ENCODE peak calls at places on chromosomes 13 and 19, in four cellular contexts. One of them, this sample, is unnamed.

GRCh38 chr19:48874309-48875135 is 2.3 kb downstream of the PPP1R15A start:
- DNase-seq in foreskin fibroblast: peak
- DNase-seq in mammary epithelial cell: peak
- DNase-seq in kidney epithelial cell: no peak
- DNase-seq in this sample: no peak

GRCh38 chr13:103772576-103772975 is 706.4 kb upstream of the SLC10A2 start:
- DNase-seq in foreskin fibroblast: no peak
- DNase-seq in mammary epithelial cell: no peak
- DNase-seq in kidney epithelial cell: no peak
- DNase-seq in this sample: no peak

GRCh38 chr13:95452376-95452775 is 100.1 kb upstream of the CLDN10 start:
- DNase-seq in foreskin fibroblast: no peak
- DNase-seq in mammary epithelial cell: no peak
- DNase-seq in kidney epithelial cell: no peak
- DNase-seq in this sample: no peak

GRCh38 chr19:18768046-18768771 is 22.9 kb downstream of the COMP start:
- DNase-seq in foreskin fibroblast: no peak
- DNase-seq in mammary epithelial cell: no peak
- DNase-seq in kidney epithelial cell: no peak
- DNase-seq in this sample: no peak

GRCh38 chr13:44272692-44273091 is 100.9 kb upstream of the SERP2 start:
- DNase-seq in foreskin fibroblast: no peak
- DNase-seq in mammary epithelial cell: no peak
- DNase-seq in kidney epithelial cell: no peak
- DNase-seq in this sample: no peak

GRCh38 chr19:29576761-29577661 is 29.1 kb upstream of the POP4 start:
- DNase-seq in foreskin fibroblast: peak
- DNase-seq in mammary epithelial cell: peak
- DNase-seq in kidney epithelial cell: no peak
- DNase-seq in this sample: no peak

GRCh38 chr19:54473071-54473941 is at the start of gene CDC42EP5:
- DNase-seq in foreskin fibroblast: peak
- DNase-seq in mammary epithelial cell: peak
- DNase-seq in kidney epithelial cell: no peak
- DNase-seq in this sample: peak

GRCh38 chr13:75181906-75182305 is 300.1 kb downstream of the TBC1D4 start:
- DNase-seq in foreskin fibroblast: peak
- DNase-seq in mammary epithelial cell: peak
- DNase-seq in kidney epithelial cell: peak
- DNase-seq in this sample: no peak

GRCh38 chr13:103731959-103732358 is 665.7 kb upstream of the SLC10A2 start:
- DNase-seq in foreskin fibroblast: no peak
- DNase-seq in mammary epithelial cell: no peak
- DNase-seq in kidney epithelial cell: no peak
- DNase-seq in this sample: no peak

GRCh38 chr13:48189122-48189521 is 43.9 kb upstream of the ITM2B start:
- DNase-seq in foreskin fibroblast: no peak
- DNase-seq in mammary epithelial cell: no peak
- DNase-seq in kidney epithelial cell: no peak
- DNase-seq in this sample: no peak

GRCh38 chr13:76383671-76384461 is 502.3 kb downstream of the KCTD12 start:
- DNase-seq in foreskin fibroblast: peak
- DNase-seq in mammary epithelial cell: peak
- DNase-seq in kidney epithelial cell: peak
- DNase-seq in this sample: peak

GRCh38 chr13:108326318-108326717 is 56.8 kb downstream of the TNFSF13B start:
- DNase-seq in foreskin fibroblast: no peak
- DNase-seq in mammary epithelial cell: no peak
- DNase-seq in kidney epithelial cell: no peak
- DNase-seq in this sample: no peak

GRCh38 chr19:8441725-8442544 is 2.8 kb upstream of the HNRNPM start:
- DNase-seq in foreskin fibroblast: peak
- DNase-seq in mammary epithelial cell: no peak
- DNase-seq in kidney epithelial cell: no peak
- DNase-seq in this sample: no peak

GRCh38 chr19:33290956-33291622 is 11.2 kb downstream of the CEBPA start:
- DNase-seq in foreskin fibroblast: no peak
- DNase-seq in mammary epithelial cell: peak
- DNase-seq in kidney epithelial cell: no peak
- DNase-seq in this sample: no peak

GRCh38 chr13:27200413-27201066 is 28.9 kb upstream of the USP12 start:
- DNase-seq in foreskin fibroblast: no peak
- DNase-seq in mammary epithelial cell: no peak
- DNase-seq in kidney epithelial cell: no peak
- DNase-seq in this sample: no peak

GRCh38 chr19:48858984-48859710 is 9.3 kb downstream of the PLEKHA4 start:
- DNase-seq in foreskin fibroblast: no peak
- DNase-seq in mammary epithelial cell: no peak
- DNase-seq in kidney epithelial cell: no peak
- DNase-seq in this sample: no peak

GRCh38 chr19:35081201-35081600 is 34.4 kb upstream of the FXYD3 start:
- DNase-seq in foreskin fibroblast: no peak
- DNase-seq in mammary epithelial cell: no peak
- DNase-seq in kidney epithelial cell: no peak
- DNase-seq in this sample: no peak

GRCh38 chr19:16373539-16373938 is 48.9 kb downstream of the KLF2 start:
- DNase-seq in foreskin fibroblast: peak
- DNase-seq in mammary epithelial cell: no peak
- DNase-seq in kidney epithelial cell: no peak
- DNase-seq in this sample: no peak

GRCh38 chr13:94128430-94128829 is 351.1 kb downstream of the DCT start:
- DNase-seq in foreskin fibroblast: no peak
- DNase-seq in mammary epithelial cell: no peak
- DNase-seq in kidney epithelial cell: peak
- DNase-seq in this sample: no peak

GRCh38 chr19:40322951-40323615 is 25.1 kb downstream of the C19orf47 start:
- DNase-seq in foreskin fibroblast: no peak
- DNase-seq in mammary epithelial cell: no peak
- DNase-seq in kidney epithelial cell: no peak
- DNase-seq in this sample: no peak

GRCh38 chr19:35276706-35277281 is 5.5 kb upstream of the HAMP start:
- DNase-seq in foreskin fibroblast: no peak
- DNase-seq in mammary epithelial cell: no peak
- DNase-seq in kidney epithelial cell: no peak
- DNase-seq in this sample: no peak

GRCh38 chr19:37817180-37817911 is 38.0 kb upstream of the ZNF573 start:
- DNase-seq in foreskin fibroblast: peak
- DNase-seq in mammary epithelial cell: no peak
- DNase-seq in kidney epithelial cell: no peak
- DNase-seq in this sample: no peak

GRCh38 chr13:114167885-114168284 is 11.2 kb upstream of the CFAP97D2 start:
- DNase-seq in foreskin fibroblast: no peak
- DNase-seq in mammary epithelial cell: no peak
- DNase-seq in kidney epithelial cell: no peak
- DNase-seq in this sample: no peak

GRCh38 chr13:78659450-78660110 is 625 bp upstream of the OBI1 start:
- DNase-seq in foreskin fibroblast: peak
- DNase-seq in mammary epithelial cell: peak
- DNase-seq in kidney epithelial cell: no peak
- DNase-seq in this sample: no peak
- H3K4me3 ChIP-seq in foreskin fibroblast: peak
- H3K4me3 ChIP-seq in mammary epithelial cell: peak
- H3K4me3 ChIP-seq in kidney epithelial cell: peak
- H3K4me3 ChIP-seq in this sample: peak

GRCh38 chr13:37598572-37598971 is at the start of gene POSTN:
- DNase-seq in foreskin fibroblast: peak
- DNase-seq in mammary epithelial cell: no peak
- DNase-seq in kidney epithelial cell: no peak
- DNase-seq in this sample: no peak

GRCh38 chr13:37595162-37595561 is 3.4 kb downstream of the POSTN start:
- DNase-seq in foreskin fibroblast: peak
- DNase-seq in mammary epithelial cell: peak
- DNase-seq in kidney epithelial cell: no peak
- DNase-seq in this sample: no peak

GRCh38 chr13:37599509-37599908 is 941 bp upstream of the POSTN start:
- DNase-seq in foreskin fibroblast: no peak
- DNase-seq in mammary epithelial cell: no peak
- DNase-seq in kidney epithelial cell: no peak
- DNase-seq in this sample: no peak

GRCh38 chr13:37602743-37603381 is 4.3 kb upstream of the POSTN start:
- DNase-seq in foreskin fibroblast: peak
- DNase-seq in mammary epithelial cell: no peak
- DNase-seq in kidney epithelial cell: no peak
- DNase-seq in this sample: no peak

GRCh38 chr13:37597477-37597876 is 1.1 kb downstream of the POSTN start:
- DNase-seq in foreskin fibroblast: no peak
- DNase-seq in mammary epithelial cell: no peak
- DNase-seq in kidney epithelial cell: no peak
- DNase-seq in this sample: no peak
- H3K4me3 ChIP-seq in foreskin fibroblast: peak
- H3K4me3 ChIP-seq in mammary epithelial cell: no peak
- H3K4me3 ChIP-seq in kidney epithelial cell: no peak
- H3K4me3 ChIP-seq in this sample: peak

DNA sequence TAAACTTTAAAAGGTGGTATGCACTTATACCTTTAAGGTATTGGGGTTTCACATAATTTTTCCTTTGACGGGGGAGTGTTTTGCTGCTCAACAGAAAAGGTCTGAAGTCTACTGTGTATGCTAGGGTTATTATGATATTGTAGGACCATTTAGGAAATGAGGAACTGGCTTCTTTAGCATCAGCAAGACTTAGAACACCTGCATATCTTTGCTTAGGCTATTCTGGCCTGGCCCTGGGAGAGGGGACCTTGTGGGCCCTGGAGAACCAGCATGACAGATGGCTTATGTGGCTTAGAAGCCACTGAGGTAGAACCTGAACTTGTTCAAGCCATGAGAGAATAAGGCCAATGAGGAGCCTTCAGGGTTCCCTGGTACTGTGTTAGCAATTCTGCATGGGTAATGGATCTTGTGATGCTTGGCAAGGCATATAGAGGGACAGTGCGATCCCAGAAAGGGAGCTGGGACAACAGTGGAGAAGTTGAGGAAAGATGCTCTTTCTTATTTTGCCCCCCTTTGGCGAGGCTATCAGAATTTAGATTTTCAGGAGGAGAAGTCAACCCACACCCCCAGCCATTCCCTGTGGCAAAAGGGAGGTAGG is 4.3 kb downstream of the RGCC start:
- DNase-seq in foreskin fibroblast: no peak
- DNase-seq in mammary epithelial cell: no peak
- DNase-seq in kidney epithelial cell: no peak
- DNase-seq in this sample: no peak
- H3K4me3 ChIP-seq in foreskin fibroblast: no peak
- H3K4me3 ChIP-seq in mammary epithelial cell: no peak
- H3K4me3 ChIP-seq in kidney epithelial cell: no peak
- H3K4me3 ChIP-seq in this sample: no peak

DNA sequence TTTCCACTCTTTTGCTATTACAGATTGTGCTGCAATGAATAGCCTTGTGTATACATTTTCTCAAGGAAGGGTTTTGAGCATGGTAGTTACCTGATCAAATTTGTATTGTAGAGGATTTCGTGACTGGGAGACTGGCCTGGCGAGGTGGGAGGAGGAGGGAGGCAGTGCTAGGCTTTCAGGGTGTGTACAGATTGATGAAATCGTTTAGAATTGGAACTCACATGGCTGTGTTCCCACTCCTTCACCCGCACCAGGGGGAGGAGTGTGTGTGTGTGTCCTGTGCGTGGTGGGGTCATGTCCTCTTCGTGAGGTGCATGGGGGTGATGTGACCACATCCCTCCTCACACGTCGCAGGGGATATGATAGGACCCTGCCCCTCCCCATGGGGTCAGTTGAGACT is 8.3 kb downstream of the PGLYRP1 start:
- DNase-seq in foreskin fibroblast: no peak
- DNase-seq in mammary epithelial cell: no peak
- DNase-seq in kidney epithelial cell: no peak
- DNase-seq in this sample: no peak
- H3K4me3 ChIP-seq in foreskin fibroblast: no peak
- H3K4me3 ChIP-seq in mammary epithelial cell: no peak
- H3K4me3 ChIP-seq in kidney epithelial cell: peak
- H3K4me3 ChIP-seq in this sample: no peak

GRCh38 chr19:41449079-41449864 is 6.3 kb downstream of the ERICH4 start:
- DNase-seq in foreskin fibroblast: peak
- DNase-seq in mammary epithelial cell: peak
- DNase-seq in kidney epithelial cell: peak
- DNase-seq in this sample: no peak

GRCh38 chr19:41445575-41445974 is 2.6 kb downstream of the ERICH4 start:
- DNase-seq in foreskin fibroblast: no peak
- DNase-seq in mammary epithelial cell: no peak
- DNase-seq in kidney epithelial cell: no peak
- DNase-seq in this sample: no peak

GRCh38 chr19:41452584-41453275 is 9.8 kb downstream of the ERICH4 start:
- DNase-seq in foreskin fibroblast: no peak
- DNase-seq in mammary epithelial cell: no peak
- DNase-seq in kidney epithelial cell: no peak
- DNase-seq in this sample: no peak

GRCh38 chr19:41447732-41448332 is 4.9 kb downstream of the ERICH4 start:
- DNase-seq in foreskin fibroblast: no peak
- DNase-seq in mammary epithelial cell: no peak
- DNase-seq in kidney epithelial cell: no peak
- DNase-seq in this sample: no peak

DNA sequence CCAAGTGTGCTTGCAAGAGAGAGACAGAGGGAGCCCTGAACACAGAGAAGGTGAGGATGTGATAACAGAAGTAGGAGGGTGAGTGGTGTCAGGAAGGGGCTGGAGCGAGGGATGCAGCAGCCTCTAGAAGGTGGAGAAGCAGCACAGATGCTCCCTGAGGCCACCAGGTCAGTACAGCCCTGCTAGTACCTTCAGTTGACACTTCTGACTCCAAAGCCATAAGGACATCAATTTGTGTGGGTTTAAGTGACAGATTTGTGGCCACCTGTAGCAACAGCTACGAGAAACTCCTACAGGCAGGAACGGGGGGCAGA is 6.9 kb downstream of the ERICH4 start:
- DNase-seq in foreskin fibroblast: no peak
- DNase-seq in mammary epithelial cell: no peak
- DNase-seq in kidney epithelial cell: no peak
- DNase-seq in this sample: no peak
- H3K4me3 ChIP-seq in foreskin fibroblast: no peak
- H3K4me3 ChIP-seq in mammary epithelial cell: no peak
- H3K4me3 ChIP-seq in kidney epithelial cell: no peak
- H3K4me3 ChIP-seq in this sample: no peak

DNA sequence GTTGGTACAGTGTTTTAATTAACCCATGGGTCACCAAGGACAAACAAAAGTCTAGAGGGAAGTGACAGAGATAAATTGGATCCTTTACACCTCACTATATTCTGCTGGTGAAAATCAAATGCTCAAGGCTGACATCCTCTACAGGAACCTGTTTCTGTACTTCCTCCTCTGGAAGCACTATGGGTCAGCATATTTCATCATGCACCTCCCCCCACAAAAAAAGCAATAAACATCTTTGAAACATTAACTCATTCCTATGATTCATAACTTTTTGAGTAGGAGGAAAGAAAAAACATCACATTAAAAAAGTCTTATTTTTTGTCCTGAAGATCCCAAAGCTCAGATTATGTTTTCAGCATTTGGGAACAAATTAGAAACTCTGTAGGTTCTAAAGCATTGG is 588.3 kb upstream of the SGCG start:
- DNase-seq in foreskin fibroblast: peak
- DNase-seq in mammary epithelial cell: no peak
- DNase-seq in kidney epithelial cell: no peak
- DNase-seq in this sample: no peak
- H3K4me3 ChIP-seq in foreskin fibroblast: no peak
- H3K4me3 ChIP-seq in mammary epithelial cell: no peak
- H3K4me3 ChIP-seq in kidney epithelial cell: no peak
- H3K4me3 ChIP-seq in this sample: no peak